ENCODE peak calls at places on chromosome 1, in seven cellular contexts. One of them, this sample, is unnamed.

GRCh38 chr1:32071758-32072621 is 749 bp upstream of the TMEM39B start:
- DNase-seq in GM04504: no peak
- DNase-seq in EH: peak
- DNase-seq in cerebellar cortex: peak
- DNase-seq in NCI-H1105 treated with DMSO at 0.1 percent for 48 hours: no peak
- DNase-seq in DMS153: peak
- DNase-seq in naive thymus-derived CD8-positive, alpha-beta T cell: no peak
- DNase-seq in this sample: no peak

GRCh38 chr1:183957216-183957830 is 80.2 kb downstream of the COLGALT2 start:
- DNase-seq in cerebellar cortex: no peak
- DNase-seq in EH: no peak
- DNase-seq in GM04504: no peak
- DNase-seq in NCI-H1105 treated with DMSO at 0.1 percent for 48 hours: no peak
- DNase-seq in naive thymus-derived CD8-positive, alpha-beta T cell: no peak
- DNase-seq in DMS153: no peak
- DNase-seq in this sample: no peak

GRCh38 chr1:171988243-171988642 is 146.9 kb downstream of the DNM3 start:
- DNase-seq in naive thymus-derived CD8-positive, alpha-beta T cell: no peak
- DNase-seq in cerebellar cortex: no peak
- DNase-seq in DMS153: peak
- DNase-seq in EH: no peak
- DNase-seq in NCI-H1105 treated with DMSO at 0.1 percent for 48 hours: no peak
- DNase-seq in GM04504: no peak
- DNase-seq in this sample: no peak

GRCh38 chr1:226891846-226892533 is 21.6 kb downstream of the PSEN2 start:
- DNase-seq in naive thymus-derived CD8-positive, alpha-beta T cell: no peak
- DNase-seq in DMS153: no peak
- DNase-seq in NCI-H1105 treated with DMSO at 0.1 percent for 48 hours: no peak
- DNase-seq in EH: peak
- DNase-seq in cerebellar cortex: no peak
- DNase-seq in GM04504: no peak
- DNase-seq in this sample: no peak

GRCh38 chr1:53114090-53114489 is 28.3 kb downstream of the SLC1A7 start:
- DNase-seq in cerebellar cortex: no peak
- DNase-seq in GM04504: no peak
- DNase-seq in DMS153: no peak
- DNase-seq in naive thymus-derived CD8-positive, alpha-beta T cell: no peak
- DNase-seq in EH: no peak
- DNase-seq in NCI-H1105 treated with DMSO at 0.1 percent for 48 hours: no peak
- DNase-seq in this sample: no peak

GRCh38 chr1:29679828-29680558 is 443.7 kb downstream of the PTPRU start:
- DNase-seq in cerebellar cortex: no peak
- DNase-seq in NCI-H1105 treated with DMSO at 0.1 percent for 48 hours: no peak
- DNase-seq in GM04504: no peak
- DNase-seq in DMS153: no peak
- DNase-seq in naive thymus-derived CD8-positive, alpha-beta T cell: no peak
- DNase-seq in EH: no peak
- DNase-seq in this sample: no peak

GRCh38 chr1:163928080-163928479 is 606.3 kb downstream of the NUF2 start:
- DNase-seq in DMS153: peak
- DNase-seq in GM04504: no peak
- DNase-seq in EH: no peak
- DNase-seq in naive thymus-derived CD8-positive, alpha-beta T cell: no peak
- DNase-seq in cerebellar cortex: no peak
- DNase-seq in NCI-H1105 treated with DMSO at 0.1 percent for 48 hours: no peak
- DNase-seq in this sample: no peak

GRCh38 chr1:89780721-89781120 is 40.1 kb upstream of the LRRC8D start:
- DNase-seq in DMS153: peak
- DNase-seq in EH: peak
- DNase-seq in NCI-H1105 treated with DMSO at 0.1 percent for 48 hours: peak
- DNase-seq in cerebellar cortex: peak
- DNase-seq in naive thymus-derived CD8-positive, alpha-beta T cell: peak
- DNase-seq in GM04504: no peak
- DNase-seq in this sample: no peak

GRCh38 chr1:84253041-84253440 is 48.5 kb upstream of the SAMD13 start:
- DNase-seq in cerebellar cortex: no peak
- DNase-seq in NCI-H1105 treated with DMSO at 0.1 percent for 48 hours: no peak
- DNase-seq in GM04504: no peak
- DNase-seq in DMS153: no peak
- DNase-seq in EH: peak
- DNase-seq in naive thymus-derived CD8-positive, alpha-beta T cell: no peak
- DNase-seq in this sample: no peak

This sample was measured in K562.